ENCODE peak calls at places on chromosome 15, in five cellular contexts. Z is GM23248, O is GM23338, D is PC-3, M is SK-N-SH. A is an unnamed sample. For H3F3A, the result is how much of the 10 kb centered on the place peaks cover.

GRCh38 chr15:37019479-37020433 is 80.6 kb downstream of the MEIS2 start:
- DNase-seq in Z (no peak), O (no peak), D (no peak), M (peak), A (no peak)

GRCh38 chr15:41876689-41877088 is 17.2 kb downstream of the SPTBN5 start:
- DNase-seq in D (no peak), O (no peak), Z (no peak), M (peak), A (no peak)

GRCh38 chr15:85800460-85801123 is 5.9 kb upstream of the KLHL25 start:
- DNase-seq in D (peak), O (peak), M (no peak), Z (peak), A (no peak)

GRCh38 chr15:55741592-55742497 is 1.1 kb downstream of the PRTG start:
- DNase-seq in M (peak), D (peak), Z (no peak), O (peak), A (peak)

GRCh38 chr15:79311901-79312553 is 1.1 kb downstream of the TMED3 start:
- DNase-seq in M (peak), D (peak), O (no peak), Z (peak), A (no peak)

GRCh38 chr15:58462547-58462946 is 30.8 kb downstream of the LIPC start:
- DNase-seq in Z (no peak), O (no peak), D (peak), M (no peak), A (peak)

GRCh38 chr15:22871481-22872076 is 33.1 kb downstream of the NIPA2 start:
- DNase-seq in Z (no peak), M (no peak), O (no peak), D (no peak), A (no peak)

GRCh38 chr15:56038015-56038414 is 44.6 kb upstream of the NEDD4 start:
- DNase-seq in Z (peak), D (no peak), O (no peak), M (no peak), A (no peak)

GRCh38 chr15:31271224-31271635 is 55.4 kb upstream of the KLF13 start:
- DNase-seq in Z (no peak), O (no peak), D (no peak), M (no peak), A (peak)

GRCh38 chr15:95266481-95267061 is 1035.2 kb downstream of the MCTP2 start:
- DNase-seq in D (no peak), Z (peak), O (no peak), M (no peak), A (no peak)

GRCh38 chr15:100334456-100334855 is 7.3 kb downstream of the ADAMTS17 start:
- DNase-seq in O (no peak), D (no peak), M (no peak), Z (no peak), A (no peak)

GRCh38 chr15:95620934-95621579 is 709.4 kb upstream of the NR2F2 start:
- DNase-seq in M (no peak), O (no peak), Z (peak), D (no peak), A (no peak)

GRCh38 chr15:100170280-100170654 is 171.5 kb downstream of the ADAMTS17 start:
- DNase-seq in M (no peak), D (no peak), O (no peak), Z (no peak), A (no peak)

GRCh38 chr15:57395292-57395691 is 19.0 kb downstream of the CGNL1 start:
- DNase-seq in Z (peak), D (peak), O (no peak), M (no peak), A (no peak)

GRCh38 chr15:43093026-43093425 is 12.8 kb downstream of the UBR1 start:
- DNase-seq in O (no peak), Z (peak), D (no peak), M (no peak), A (no peak)

GRCh38 chr15:39407116-39407515 is 173.8 kb upstream of the THBS1 start:
- DNase-seq in O (no peak), Z (peak), M (no peak), D (no peak), A (no peak)

GRCh38 chr15:80242802-80243201 is 9.2 kb downstream of the CTXND1 start:
- DNase-seq in O (no peak), D (no peak), Z (peak), M (no peak), A (no peak)

GRCh38 chr15:81323559-81323943 is 390 bp downstream of the STARD5 start:
- DNase-seq in O (no peak), Z (peak), D (no peak), M (no peak), A (no peak)

GRCh38 chr15:39265261-39265660 is 315.6 kb upstream of the THBS1 start:
- DNase-seq in O (no peak), D (no peak), M (no peak), Z (no peak), A (no peak)

GRCh38 chr15:101000271-101000681 is 81.1 kb downstream of the LRRK1 start:
- DNase-seq in Z (peak), O (peak), M (no peak), D (peak), A (no peak)

GRCh38 chr15:100923076-100923475 is 3.9 kb downstream of the LRRK1 start:
- DNase-seq in M (no peak), O (no peak), Z (no peak), D (no peak), A (no peak)

GRCh38 chr15:50854594-50855490 is 53.6 kb upstream of the AP4E1 start:
- DNase-seq in Z (peak), M (no peak), O (no peak), D (no peak), A (no peak)

GRCh38 chr15:58865420-58865880 is 68.0 kb downstream of the SLTM start:
- DNase-seq in Z (peak), D (no peak), M (no peak), O (peak), A (no peak)

GRCh38 chr15:77611767-77612166 is 20.9 kb downstream of the LINGO1 start:
- DNase-seq in D (no peak), M (no peak), O (no peak), Z (no peak), A (no peak)

GRCh38 chr15:99212401-99212800 is 37.0 kb downstream of the TTC23 start:
- DNase-seq in M (no peak), D (no peak), Z (peak), O (no peak), A (no peak)

GRCh38 chr15:40352221-40352901 is 1.5 kb downstream of the PHGR1 start:
- DNase-seq in O (no peak), Z (no peak), D (no peak), M (no peak), A (no peak)

GRCh38 chr15:88911766-88912118 is 1.4 kb downstream of the MFGE8 start:
- DNase-seq in D (peak), M (no peak), O (peak), Z (peak), A (peak)

GRCh38 chr15:55601374-55601773 is 13.2 kb upstream of the PYGO1 start:
- DNase-seq in Z (no peak), D (no peak), O (no peak), M (no peak), A (no peak)

GRCh38 chr15:88680241-88680910 is 41.6 kb downstream of the ISG20 start:
- DNase-seq in O (no peak), M (no peak), D (no peak), Z (no peak), A (no peak)

GRCh38 chr15:58951388-58952060 is 18.0 kb upstream of the SLTM start:
- DNase-seq in M (no peak), D (peak), Z (peak), O (no peak), A (no peak)

GRCh38 chr15:71043373-71043772 is 71.9 kb upstream of the THSD4 start:
- DNase-seq in O (no peak), M (no peak), D (peak), Z (peak), A (no peak)

GRCh38 chr15:45288947-45289346 is 36.9 kb downstream of the SLC28A2 start:
- DNase-seq in M (no peak), D (no peak), Z (no peak), O (no peak), A (no peak)

DNA sequence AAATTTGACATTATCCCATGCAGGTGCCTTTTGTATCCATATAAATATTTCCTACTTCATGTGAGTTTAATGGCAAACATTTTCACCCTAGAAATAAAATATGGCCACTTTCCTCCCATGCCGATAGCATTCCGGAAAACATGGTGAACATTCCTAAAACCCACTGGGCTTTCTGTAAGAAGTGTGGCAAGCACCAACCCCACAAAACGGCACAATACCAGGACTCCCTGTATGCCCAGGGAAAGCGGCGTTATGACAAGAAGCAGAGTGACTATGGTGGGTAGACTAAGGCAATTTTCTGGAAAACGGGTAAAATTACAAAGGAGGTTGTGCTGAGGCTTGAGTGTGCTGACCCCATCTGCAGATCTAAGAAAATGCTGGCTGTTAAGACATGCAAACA is 7.6 kb downstream of the ANXA2 start:
- DNase-seq in D (no peak), M (no peak), Z (peak), O (no peak), A (no peak)
- H3F3A ChIP-seq in D (under half), M (half or more), Z (half or more), O (under half), A (under half)

GRCh38 chr15:61390138-61390537 is 161.0 kb upstream of the RORA start:
- DNase-seq in O (no peak), M (no peak), Z (peak), D (no peak), A (no peak)
- TF ChIP-seq EZH2phosphoT487 in O (no peak), M (no peak), Z (no peak), D (no peak), A (no peak)

GRCh38 chr15:65323071-65323511 is 18.6 kb downstream of the RNU5B-1 start:
- DNase-seq in Z (no peak), M (peak), O (no peak), D (no peak), A (peak)
- H3K4me2 ChIP-seq in Z (no peak), M (peak), O (no peak), D (no peak), A (no peak)

GRCh38 chr15:72074335-72075060 is 43.5 kb downstream of the MYO9A start:
- DNase-seq in Z (no peak), M (no peak), D (no peak), O (no peak), A (no peak)
- H3F3A ChIP-seq in Z (under half), M (under half), D (under half), O (under half), A (under half)

GRCh38 chr15:90809536-90809935 is 58.9 kb upstream of the FURIN start:
- DNase-seq in M (no peak), O (no peak), D (no peak), Z (no peak), A (no peak)
- TF ChIP-seq EZH2phosphoT487 in M (no peak), O (no peak), D (no peak), Z (no peak), A (no peak)

GRCh38 chr15:74763416-74763815 is 14.8 kb downstream of the CYP1A2 start:
- DNase-seq in M (no peak), D (no peak), Z (no peak), O (no peak), A (no peak)

GRCh38 chr15:74752486-74753395 is 4.1 kb downstream of the CYP1A2 start:
- DNase-seq in O (no peak), M (no peak), Z (peak), D (peak), A (no peak)

GRCh38 chr15:74754593-74755215 is 6.1 kb downstream of the CYP1A2 start:
- DNase-seq in M (no peak), O (no peak), D (no peak), Z (no peak), A (no peak)

GRCh38 chr15:74758736-74759135 is 10.1 kb downstream of the CYP1A2 start:
- DNase-seq in O (no peak), Z (no peak), M (no peak), D (no peak), A (no peak)
- H3K4me2 ChIP-seq in O (no peak), Z (no peak), M (no peak), D (no peak), A (no peak)

GRCh38 chr15:92900712-92901052 is 558 bp downstream of the CHD2 start:
- DNase-seq in M (no peak), D (no peak), Z (peak), O (no peak), A (no peak)

GRCh38 chr15:92897620-92898019 is 2.5 kb upstream of the CHD2 start:
- DNase-seq in M (no peak), Z (no peak), O (no peak), D (no peak), A (no peak)

GRCh38 chr15:92899910-92900711 is at the start of gene CHD2:
- DNase-seq in Z (peak), M (peak), D (peak), O (peak), A (peak)

GRCh38 chr15:92901053-92901761 is 1.1 kb downstream of the CHD2 start:
- DNase-seq in D (no peak), O (no peak), Z (peak), M (no peak), A (no peak)

DNA sequence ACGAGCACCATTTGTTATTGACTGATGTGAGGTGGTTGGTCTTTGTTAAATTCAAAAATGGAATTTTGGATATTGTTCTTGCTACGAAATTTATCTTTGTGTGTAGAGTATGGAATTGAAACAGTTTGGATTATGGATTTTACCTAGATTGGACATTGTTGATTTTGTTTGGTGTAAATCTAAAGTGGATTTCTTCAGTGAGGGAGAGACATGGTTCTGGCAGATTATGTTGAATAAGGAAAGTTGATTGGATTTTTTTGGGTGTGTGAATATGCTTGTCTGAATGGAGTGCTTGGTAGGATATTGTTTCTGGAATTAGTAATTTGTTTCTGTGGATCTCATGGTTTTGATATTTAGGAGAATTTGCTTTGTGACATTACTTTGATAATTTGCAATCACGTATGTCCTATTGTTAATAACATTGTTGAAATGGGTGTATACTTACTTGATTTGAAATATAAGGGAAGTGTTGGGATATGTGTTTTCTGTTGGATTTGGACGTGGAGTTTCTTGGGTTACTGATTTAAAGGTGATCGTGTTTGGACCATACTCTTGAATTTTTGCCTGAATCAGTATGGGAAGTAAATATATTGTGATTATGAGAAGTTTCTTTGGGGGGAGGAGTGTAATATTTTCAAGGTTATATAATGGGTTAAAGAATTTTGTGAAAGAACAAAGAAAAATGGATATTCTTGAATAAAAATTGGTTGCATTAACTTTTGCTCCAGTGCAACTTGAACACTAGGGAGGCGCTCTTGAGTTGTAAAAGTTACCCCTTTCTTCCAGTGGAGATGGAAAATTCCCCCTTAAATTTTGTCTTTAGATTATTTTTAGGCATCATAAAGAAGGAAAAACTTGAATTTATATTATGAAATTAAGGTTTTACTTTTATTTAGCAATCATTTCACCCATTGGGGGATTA is 875 bp upstream of the CHD2 start:
- DNase-seq in O (peak), Z (no peak), M (no peak), D (peak), A (peak)
- H3F3A ChIP-seq in O (under half), Z (half or more), M (half or more), D (under half), A (half or more)

DNA sequence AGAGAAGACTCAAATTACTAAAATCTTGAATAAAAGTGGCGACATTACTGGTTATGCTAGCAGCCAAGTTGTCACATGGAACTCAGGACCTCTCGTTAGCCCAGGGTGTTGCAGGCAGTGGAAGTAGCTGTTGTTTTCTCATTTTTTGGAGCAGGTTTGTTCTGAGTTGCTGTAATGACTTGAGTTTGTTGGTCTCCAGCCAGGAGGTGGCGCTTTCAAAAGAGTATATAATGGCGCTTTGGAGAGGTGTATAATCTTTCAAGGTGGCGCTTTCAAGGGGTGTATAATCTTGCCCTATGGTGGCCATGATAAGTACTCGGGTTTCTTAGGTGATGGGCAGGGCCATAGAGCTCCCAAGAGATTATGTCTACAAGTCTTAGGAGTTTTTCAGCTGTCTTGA is 632.7 kb downstream of the NTRK3 start:
- DNase-seq in D (peak), M (no peak), Z (peak), O (peak), A (peak)
- TF ChIP-seq EZH2phosphoT487 in D (no peak), M (no peak), Z (no peak), O (no peak), A (no peak)

DNA sequence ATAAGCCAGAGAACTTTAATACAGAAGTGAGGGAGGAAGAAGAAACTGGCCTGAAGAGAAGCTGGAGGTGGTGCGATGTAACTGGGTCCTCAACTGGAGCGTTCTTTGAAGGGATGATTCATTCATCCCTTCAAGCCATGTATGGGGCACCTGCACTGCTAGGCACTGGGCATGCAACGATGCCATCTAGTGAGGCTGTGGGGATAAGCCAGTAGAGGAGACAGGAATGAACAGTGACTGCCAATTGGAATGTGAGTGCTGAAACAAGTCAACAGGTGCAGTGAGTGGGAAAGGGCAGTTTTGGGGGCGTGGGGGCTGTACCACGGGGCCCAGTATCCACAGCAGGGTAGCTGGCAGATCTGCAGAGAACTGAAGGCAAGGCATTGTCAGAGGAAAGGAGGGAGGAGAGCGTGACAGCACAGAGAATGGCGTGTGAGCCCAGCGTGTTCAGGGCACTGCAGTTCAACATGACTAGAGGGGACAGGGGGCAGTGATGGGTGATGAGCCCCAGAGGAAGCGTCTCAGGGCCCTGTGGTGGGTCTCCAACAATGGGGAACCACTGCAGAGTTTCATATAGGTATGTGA is 3.8 kb upstream of the KIF23 start:
- DNase-seq in D (peak), Z (peak), M (peak), O (peak), A (peak)
- H3K4me2 ChIP-seq in D (peak), Z (no peak), M (no peak), O (no peak), A (no peak)

GRCh38 chr15:66502491-66502890 is 2.2 kb downstream of the RPL4 start:
- DNase-seq in Z (no peak), M (no peak), D (no peak), O (no peak), A (no peak)

GRCh38 chr15:66505818-66506217 is 692 bp downstream of the ZWILCH start:
- DNase-seq in Z (no peak), M (peak), O (no peak), D (no peak), A (no peak)

GRCh38 chr15:66505430-66505811 is 295 bp downstream of the ZWILCH start:
- DNase-seq in M (no peak), Z (peak), O (no peak), D (peak), A (peak)

GRCh38 chr15:66503780-66504562 is 684 bp downstream of the RPL4 start:
- DNase-seq in D (no peak), M (no peak), Z (peak), O (no peak), A (no peak)

GRCh38 chr15:66504563-66505429 is at the start of the genes RPL4 and ZWILCH:
- DNase-seq in O (peak), Z (peak), M (peak), D (peak), A (peak)
- H3F3A ChIP-seq in O (under half), Z (under half), M (under half), D (under half), A (half or more)

A was measured in neural progenitor cell.